ENCODE peak calls at places on chromosomes 12 and 14, in eight cellular contexts. E is breast epithelium, O is GM23338, N is sigmoid colon, P is upper lobe of left lung, A is HL-60, U is suprapubic skin, X is SK-N-SH. M is an unnamed sample.

GRCh38 chr14:69694730-69695663 is 71.9 kb upstream of the SRSF5 start:
- DNase-seq in E (no peak), A (no peak), U (no peak), P (no peak), N (no peak), X (no peak), O (no peak), M (no peak)

GRCh38 chr12:122721057-122721545 is 4.5 kb upstream of the HCAR3 start:
- DNase-seq in O (no peak), N (no peak), X (no peak), U (no peak), P (no peak), A (no peak), E (no peak), M (peak; percentile 43)

GRCh38 chr14:37598085-37598972 is 2.9 kb downstream of the TTC6 start:
- DNase-seq in P (peak; percentile 89), A (no peak), N (no peak), X (no peak), E (peak; percentile 60), U (peak; percentile 60), O (peak; percentile 37), M (no peak)

GRCh38 chr12:77060136-77060882 is 5.1 kb downstream of the E2F7 start:
- DNase-seq in A (no peak), N (no peak), U (no peak), P (no peak), E (no peak), X (no peak), O (no peak), M (no peak)

GRCh38 chr12:25421651-25422150 is 131.4 kb downstream of the LMNTD1 start:
- DNase-seq in U (no peak), N (no peak), A (no peak), X (no peak), E (no peak), O (no peak), P (no peak), M (no peak)

GRCh38 chr12:62917066-62917465 is 17.9 kb downstream of the PPM1H start:
- DNase-seq in E (no peak), A (no peak), X (no peak), P (no peak), O (no peak), U (no peak), N (no peak), M (no peak)

GRCh38 chr12:54452628-54453027 is 20.8 kb downstream of the GTSF1 start:
- DNase-seq in X (no peak), N (no peak), E (no peak), P (no peak), O (peak; percentile 70), U (no peak), A (no peak), M (no peak)

GRCh38 chr12:7609480-7609879 is 56.2 kb downstream of the APOBEC1 start:
- DNase-seq in P (no peak), A (no peak), O (no peak), E (no peak), N (no peak), U (no peak), X (no peak), M (no peak)

GRCh38 chr12:12870454-12870853 is 20.9 kb upstream of the GPRC5A start:
- DNase-seq in N (no peak), O (no peak), P (no peak), U (no peak), A (no peak), E (no peak), X (no peak), M (no peak)

GRCh38 chr14:88983755-88984154 is 159.3 kb downstream of the TTC8 start:
- DNase-seq in A (no peak), U (no peak), N (no peak), P (no peak), O (no peak), E (no peak), X (no peak), M (no peak)

GRCh38 chr12:6773662-6774351 is 1.5 kb downstream of the LAG3 start:
- DNase-seq in N (no peak), O (peak; percentile 66), X (no peak), E (no peak), P (peak; percentile 80), U (no peak), A (no peak), M (no peak)

GRCh38 chr14:21384494-21384851 is 654 bp upstream of the SUPT16H start:
- DNase-seq in E (no peak), O (no peak), A (no peak), U (no peak), X (no peak), N (no peak), P (no peak), M (no peak)

GRCh38 chr12:20443216-20443615 is 74.9 kb downstream of the PDE3A start:
- DNase-seq in E (no peak), N (no peak), U (no peak), O (no peak), P (no peak), X (no peak), A (no peak), M (no peak)

DNA sequence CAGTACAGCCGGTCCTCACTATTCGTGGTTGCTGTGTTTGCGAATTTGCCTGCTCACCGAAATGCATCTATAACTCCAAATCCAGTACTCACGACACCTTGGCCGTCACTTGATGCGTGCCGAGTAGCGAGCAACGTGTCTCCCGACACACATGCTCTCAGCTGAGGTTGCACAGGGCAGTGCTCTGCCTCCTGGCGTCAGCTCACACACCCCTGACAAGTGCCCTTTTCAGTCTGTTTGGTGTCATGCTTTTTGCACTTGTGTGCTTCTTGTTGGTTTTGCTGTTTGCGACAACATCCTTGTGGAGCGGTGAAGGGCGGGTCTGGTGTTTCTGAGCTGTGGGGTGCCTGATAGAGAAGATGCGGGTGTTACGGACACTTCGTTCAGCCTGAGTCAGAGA is 110.4 kb upstream of the RFLNA start:
- DNase-seq in O (no peak), X (no peak), U (no peak), A (no peak), P (no peak), N (no peak), E (no peak), M (no peak)
- TF ChIP-seq POLR2AphosphoS5 in O (no peak), X (no peak), U (no peak), A (no peak), P (no peak), N (no peak), E (no peak), M (no peak)

DNA sequence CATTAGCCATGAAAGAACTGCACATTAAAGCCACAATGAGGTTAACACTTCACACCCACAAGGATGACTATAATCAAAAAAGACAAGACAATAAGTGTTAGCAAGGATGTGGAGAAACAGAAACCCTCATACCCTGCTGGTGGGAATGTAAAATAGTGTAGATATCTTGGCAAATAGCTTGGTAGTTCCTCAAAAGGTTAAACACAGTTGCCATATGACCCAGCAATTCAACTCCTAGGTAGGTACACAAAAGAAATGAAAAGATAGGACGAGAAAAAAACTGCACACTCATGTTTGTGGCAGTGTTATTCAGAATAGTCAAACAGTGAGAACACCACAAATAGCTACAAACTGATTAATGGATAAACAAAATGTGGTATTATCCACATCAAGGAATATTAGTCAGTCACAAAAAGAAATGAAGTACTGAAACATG is 93.5 kb downstream of the ATXN2 start:
- DNase-seq in N (no peak), X (no peak), O (no peak), P (no peak), U (no peak), A (no peak), E (no peak), M (no peak)
- TF ChIP-seq CTCF in N (no peak), X (peak; percentile 23), O (no peak), P (no peak), U (no peak), A (no peak), E (no peak), M (no peak)

GRCh38 chr14:70896981-70897380 is 10.3 kb upstream of the PCNX1 start:
- DNase-seq in N (no peak), A (no peak), U (no peak), P (no peak), X (no peak), O (no peak), E (no peak), M (no peak)

GRCh38 chr14:70896317-70896716 is 10.9 kb upstream of the PCNX1 start:
- DNase-seq in U (no peak), N (no peak), P (no peak), O (no peak), A (no peak), E (no peak), X (no peak), M (no peak)

GRCh38 chr14:70898346-70898745 is 8.9 kb upstream of the PCNX1 start:
- DNase-seq in U (no peak), O (no peak), X (no peak), A (no peak), N (no peak), E (no peak), P (no peak), M (no peak)

GRCh38 chr14:70894868-70895267 is 12.4 kb upstream of the PCNX1 start:
- DNase-seq in O (no peak), U (no peak), N (no peak), X (no peak), P (no peak), A (no peak), E (no peak), M (no peak)

DNA sequence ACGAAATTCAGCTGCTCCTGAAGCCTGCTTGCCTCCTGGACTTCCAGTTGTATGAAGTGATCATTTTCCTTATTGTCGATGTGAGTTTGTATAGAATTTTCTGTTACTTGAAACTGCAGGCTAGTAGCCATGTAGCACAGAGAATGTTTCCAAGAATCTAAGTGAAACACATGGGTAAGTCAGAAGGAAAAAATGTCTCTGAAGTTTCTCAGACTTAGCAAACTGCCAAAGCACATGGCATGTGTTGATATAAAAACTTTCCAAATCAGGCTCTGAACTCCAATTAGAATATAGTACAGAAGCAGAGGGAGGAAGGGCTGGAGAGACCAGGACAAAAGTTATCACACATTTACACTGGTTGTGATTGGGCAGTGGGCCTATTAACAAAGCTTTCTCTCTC is 9.8 kb upstream of the PCNX1 start:
- DNase-seq in O (no peak), A (no peak), N (no peak), E (no peak), X (no peak), U (no peak), P (no peak), M (no peak)
- TF ChIP-seq POLR2AphosphoS5 in O (no peak), A (no peak), N (peak; percentile 71), E (no peak), X (no peak), U (no peak), P (no peak), M (peak; percentile 36)

DNA sequence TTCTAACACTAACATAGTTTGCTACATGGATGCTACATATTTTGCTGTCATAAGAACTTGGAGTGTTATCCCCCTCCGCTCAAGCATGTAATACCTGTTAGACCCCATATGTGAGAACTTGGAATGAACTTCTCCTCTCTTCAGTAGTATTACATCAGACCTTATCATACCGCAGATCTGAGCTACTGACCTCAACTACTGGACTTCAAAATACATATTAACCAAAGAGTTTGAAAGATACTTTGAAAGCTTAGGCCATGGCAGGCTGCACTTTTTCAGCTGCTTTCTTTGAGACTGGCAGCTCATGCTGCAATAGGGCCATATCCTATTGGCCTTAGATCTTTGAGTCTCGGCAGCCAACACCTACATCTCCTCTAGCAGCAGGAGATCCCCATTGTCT is 74.8 kb downstream of the EEA1 start:
- DNase-seq in U (no peak), O (no peak), N (no peak), X (no peak), E (no peak), P (no peak), A (no peak), M (no peak)
- TF ChIP-seq CTCF in U (no peak), O (no peak), N (no peak), X (no peak), E (no peak), P (no peak), A (no peak), M (no peak)

M was measured in prostate gland.